ENCODE peak calls at places on chromosome 18, in seven cellular contexts. O is endothelial cell of umbilical vein, H is lung, E is Karpas-422, X is HCT116, V is endodermal cell, D is right cardiac atrium. J is an unnamed sample. For H3K4me1, the result is how much of the 10 kb centered on the place peaks cover.

GRCh38 chr18:25465152-25465790 is 113.3 kb upstream of the ZNF521 start:
- DNase-seq in O (no peak), H (no peak), E (no peak), X (no peak), V (no peak), D (no peak), J (no peak)

GRCh38 chr18:50590625-50591024 is 30.7 kb downstream of the MAPK4 start:
- DNase-seq in O (no peak), H (no peak), E (no peak), X (no peak), V (no peak), D (no peak), J (no peak)

GRCh38 chr18:79814373-79814772 is 16.6 kb downstream of the KCNG2 start:
- DNase-seq in O (no peak), H (no peak), E (no peak), X (no peak), V (no peak), D (no peak), J (no peak)

GRCh38 chr18:75218524-75218923 is 7.9 kb downstream of the TSHZ1 start:
- DNase-seq in O (no peak), H (no peak), E (no peak), X (no peak), V (no peak), D (no peak), J (no peak)

GRCh38 chr18:75544496-75544895 is 117.0 kb upstream of the SMIM21 start:
- DNase-seq in O (no peak), H (no peak), E (no peak), X (peak), V (no peak), D (no peak), J (no peak)

GRCh38 chr18:9874730-9875129 is 11.0 kb upstream of the TXNDC2 start:
- DNase-seq in O (peak), H (no peak), E (no peak), X (no peak), V (no peak), D (no peak), J (no peak)

GRCh38 chr18:2104620-2105462 is 466.5 kb downstream of the METTL4 start:
- DNase-seq in O (peak), H (peak), E (peak), X (peak), V (peak), D (peak), J (peak)

GRCh38 chr18:58937913-58938312 is 73.2 kb downstream of the ZNF532 start:
- DNase-seq in O (no peak), H (no peak), E (no peak), X (no peak), V (no peak), D (no peak), J (no peak)

GRCh38 chr18:63319383-63320040 is at the start of gene BCL2:
- DNase-seq in O (peak), H (peak), E (peak), X (no peak), V (peak), D (no peak), J (peak)

GRCh38 chr18:2448565-2449151 is 122.6 kb downstream of the METTL4 start:
- DNase-seq in O (no peak), H (no peak), E (no peak), X (no peak), V (no peak), D (no peak), J (no peak)

GRCh38 chr18:69353023-69353422 is 47.7 kb upstream of the DOK6 start:
- DNase-seq in O (no peak), H (no peak), E (no peak), X (no peak), V (no peak), D (no peak), J (no peak)

GRCh38 chr18:76507830-76508381 is 12.9 kb upstream of the ZNF516 start:
- DNase-seq in O (no peak), H (no peak), E (no peak), X (no peak), V (no peak), D (no peak), J (no peak)

GRCh38 chr18:77131652-77132368 is 773 bp downstream of the MBP start:
- DNase-seq in O (no peak), H (peak), E (peak), X (no peak), V (peak), D (peak), J (peak)

GRCh38 chr18:30748541-30748940 is 294.0 kb downstream of the DSC3 start:
- DNase-seq in O (no peak), H (no peak), E (no peak), X (no peak), V (no peak), D (no peak), J (no peak)
- H3K27ac ChIP-seq in O (no peak), H (no peak), E (no peak), X (no peak), V (no peak), D (no peak), J (no peak)

DNA sequence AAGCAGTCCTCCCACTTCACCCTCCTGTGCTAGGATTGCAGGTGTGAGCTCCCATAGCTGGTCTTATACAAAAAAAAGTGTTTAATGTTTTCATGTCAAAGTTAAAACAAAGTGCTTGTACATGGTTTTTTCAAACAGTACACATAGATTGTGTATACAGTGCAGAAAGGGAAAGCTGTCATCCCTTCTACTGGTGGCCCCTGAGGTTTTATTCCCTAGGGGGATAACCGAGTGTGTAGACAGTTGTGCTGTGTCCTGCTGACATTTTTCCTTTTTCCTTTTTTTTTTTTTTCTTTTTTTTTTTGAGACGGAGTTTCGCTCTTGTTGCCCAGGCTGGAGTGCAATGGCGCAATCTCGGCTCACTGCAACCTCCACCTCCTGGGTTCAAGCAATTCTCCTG is 10.8 kb downstream of the TUBB6 start:
- DNase-seq in O (no peak), H (no peak), E (no peak), X (no peak), V (no peak), D (no peak), J (no peak)
- H3K4me1 ChIP-seq in O (under half), H (under half), E (under half), X (under half), V (under half), D (under half), J (under half)

DNA sequence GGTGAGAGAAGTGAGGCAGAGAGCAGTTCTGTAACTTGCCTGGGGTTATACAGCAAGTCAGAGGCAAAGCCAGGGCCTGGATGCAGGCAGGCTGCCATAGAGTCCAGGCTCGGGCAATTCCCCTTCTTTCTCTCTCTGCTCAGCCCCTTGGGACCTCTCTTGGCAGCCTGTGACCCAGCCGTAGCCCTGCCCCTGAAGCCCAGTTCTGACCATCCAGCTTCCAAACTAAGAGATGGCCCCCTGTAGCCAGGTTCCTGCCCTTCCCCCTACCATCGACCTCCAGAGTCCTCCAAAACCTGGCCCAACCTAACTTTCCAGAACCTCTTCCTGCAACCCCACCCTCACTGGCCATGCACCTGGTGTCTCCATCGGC is 201.2 kb downstream of the CTIF start:
- DNase-seq in O (no peak), H (no peak), E (no peak), X (no peak), V (no peak), D (peak), J (no peak)
- H3K27ac ChIP-seq in O (no peak), H (no peak), E (no peak), X (no peak), V (no peak), D (no peak), J (no peak)

DNA sequence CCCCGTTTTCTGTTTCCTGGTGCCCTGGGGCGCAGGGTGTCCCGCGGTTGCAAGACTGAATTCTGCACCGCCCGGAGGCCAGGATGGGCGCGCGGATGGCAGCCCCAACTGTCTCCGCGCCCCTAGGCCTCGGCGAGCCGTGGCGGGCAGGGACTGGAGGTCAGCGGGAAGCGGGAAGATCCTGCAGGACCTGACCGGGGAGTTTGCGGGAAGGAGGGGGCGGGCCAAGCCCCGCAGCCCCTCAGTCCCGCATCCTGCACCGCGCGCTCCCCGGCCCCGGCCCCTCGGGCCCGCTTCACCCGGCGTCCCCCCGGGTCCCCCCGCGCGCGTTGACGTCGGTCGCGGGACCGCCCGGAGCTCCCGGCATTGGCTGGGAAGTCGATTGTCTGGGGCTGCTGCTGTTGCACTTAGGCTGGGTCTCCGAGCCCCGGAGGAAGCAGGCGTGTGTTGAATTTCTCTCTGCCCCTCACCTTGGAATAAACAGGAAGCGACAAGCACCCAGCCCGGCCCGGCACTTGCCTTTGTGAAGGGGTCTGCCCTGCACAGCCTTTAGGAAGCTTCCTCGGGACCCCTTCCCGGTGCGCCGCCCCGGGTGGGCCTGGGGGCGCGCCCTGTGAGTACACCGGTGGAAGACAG is at the start of gene LDLRAD4:
- DNase-seq in O (peak), H (no peak), E (no peak), X (no peak), V (peak), D (peak), J (peak)
- H3K4me1 ChIP-seq in O (under half), H (under half), E (under half), X (under half), V (under half), D (under half), J (under half)

DNA sequence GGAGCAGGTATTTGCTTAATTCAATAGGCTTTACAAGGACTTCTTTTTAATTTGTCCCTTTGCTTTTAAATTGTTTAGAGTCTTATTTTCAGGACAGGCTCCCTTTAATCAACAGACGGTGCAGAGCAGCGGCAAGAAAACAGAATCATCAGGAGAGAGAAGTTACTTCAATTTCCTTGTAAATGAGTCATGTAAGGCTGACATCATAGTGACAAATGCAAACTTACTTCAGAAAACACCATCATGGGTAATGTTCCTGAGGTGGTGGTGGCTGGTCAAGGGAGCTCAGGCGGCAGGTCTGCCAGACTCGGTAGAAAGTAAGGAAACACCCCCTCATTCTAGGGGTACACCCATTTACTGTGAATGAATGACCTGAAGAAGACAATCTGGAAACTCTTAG is 395.1 kb downstream of the FBXO15 start:
- DNase-seq in O (no peak), H (no peak), E (no peak), X (no peak), V (no peak), D (no peak), J (no peak)
- H3K27ac ChIP-seq in O (peak), H (no peak), E (no peak), X (no peak), V (no peak), D (no peak), J (no peak)

GRCh38 chr18:23253630-23254029 is 118.3 kb downstream of the CABLES1 start:
- DNase-seq in O (no peak), H (no peak), E (no peak), X (no peak), V (no peak), D (no peak), J (no peak)
- H3K4me1 ChIP-seq in O (under half), H (under half), E (under half), X (under half), V (under half), D (under half), J (under half)

J was measured in hepatocyte.